ENCODE peak calls at places on chromosomes 2 and 18, in seven cellular contexts. R is IMR-90; J is sigmoid colon; O is A549; F is lung; T is effector memory CD4-positive, alpha-beta T cell; V is Caco-2. Z is an unnamed sample.

GRCh38 chr2:8600456-8600855 is 81.4 kb upstream of the ID2 start:
- DNase-seq in V (no peak), T (no peak), F (no peak), O (no peak), R (no peak), J (no peak), Z (no peak)

GRCh38 chr2:224982226-224982625 is 60.0 kb downstream of the DOCK10 start:
- DNase-seq in R (no peak), F (no peak), T (no peak), O (no peak), V (no peak), J (no peak), Z (no peak)

GRCh38 chr2:173963323-173963816 is 1.8 kb downstream of the SP3 start:
- DNase-seq in O (peak), F (peak), V (peak), T (peak), J (peak), R (peak), Z (no peak)

GRCh38 chr2:218663901-218664300 is 4.4 kb downstream of the BCS1L start:
- DNase-seq in F (no peak), O (no peak), T (no peak), J (peak), R (no peak), V (no peak), Z (no peak)

GRCh38 chr2:112541315-112542122 is 746 bp upstream of the POLR1B start:
- DNase-seq in R (peak), T (no peak), F (peak), O (peak), J (peak), V (peak), Z (no peak)

GRCh38 chr18:76518543-76519155 is 23.6 kb upstream of the ZNF516 start:
- DNase-seq in F (no peak), R (peak), T (no peak), J (no peak), V (no peak), O (no peak), Z (no peak)

GRCh38 chr2:64654993-64655666 is 1.4 kb upstream of the SERTAD2 start:
- DNase-seq in F (no peak), R (no peak), T (no peak), V (no peak), O (peak), J (no peak), Z (no peak)

GRCh38 chr2:130186391-130186790 is 4.3 kb downstream of the MZT2B start:
- DNase-seq in V (no peak), R (no peak), T (no peak), F (no peak), J (no peak), O (no peak), Z (no peak)

GRCh38 chr2:223051580-223052375 is at the start of gene KCNE4:
- DNase-seq in O (no peak), F (no peak), J (peak), V (no peak), R (peak), T (no peak), Z (no peak)

GRCh38 chr18:42915240-42915791 is 200.2 kb downstream of the RIT2 start:
- DNase-seq in R (no peak), J (no peak), V (no peak), T (no peak), F (no peak), O (no peak), Z (peak)

GRCh38 chr18:63319383-63320040 is at the start of gene BCL2:
- DNase-seq in T (no peak), V (no peak), J (peak), O (peak), R (peak), F (peak), Z (no peak)
- H3K4me3 ChIP-seq in T (peak), V (peak), J (peak), O (peak), R (peak), F (peak), Z (peak)

GRCh38 chr18:45166341-45167108 is 448.8 kb upstream of the SLC14A2 start:
- DNase-seq in T (no peak), V (no peak), O (peak), F (no peak), R (peak), J (no peak), Z (no peak)
- H3K4me3 ChIP-seq in T (no peak), V (no peak), O (no peak), F (no peak), R (no peak), J (no peak), Z (no peak)

DNA sequence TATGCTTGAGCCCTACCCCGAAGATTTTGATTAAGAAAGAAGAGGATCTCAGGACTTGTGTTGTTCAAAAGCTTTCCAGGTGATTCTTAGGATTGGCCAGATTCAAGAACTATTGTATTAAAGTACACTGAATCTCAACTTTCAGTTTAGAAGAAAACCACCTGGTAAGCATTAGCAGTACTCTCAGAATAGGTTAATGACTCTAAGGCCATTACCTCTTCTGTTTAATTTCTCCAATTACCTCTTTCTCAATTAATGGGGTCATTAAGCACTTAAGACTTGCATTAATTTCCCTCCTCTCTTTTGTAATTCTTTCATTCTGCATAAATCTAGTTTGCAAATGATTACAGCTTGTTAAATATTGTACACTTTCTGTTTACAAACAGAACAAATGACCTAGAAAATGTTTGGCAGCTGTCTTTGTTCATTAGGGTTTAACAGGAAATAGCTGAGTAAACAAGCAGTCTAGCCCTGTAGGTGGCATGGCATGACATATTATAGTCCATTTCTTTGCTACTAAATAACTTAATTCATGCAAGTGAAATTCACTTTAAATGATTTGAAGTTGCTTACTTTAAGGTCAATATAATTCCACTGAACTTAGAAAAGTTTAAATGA is 20.4 kb upstream of the TDRD15 start:
- DNase-seq in F (no peak), V (no peak), R (no peak), J (no peak), T (no peak), O (no peak), Z (no peak)
- H3K4me3 ChIP-seq in F (no peak), V (no peak), R (no peak), J (no peak), T (no peak), O (no peak), Z (no peak)

GRCh38 chr2:106581276-106581675 is 94.1 kb downstream of the CD8B2 start:
- DNase-seq in T (no peak), R (no peak), V (no peak), J (no peak), F (no peak), O (no peak), Z (no peak)
- H3K4me3 ChIP-seq in T (no peak), R (no peak), V (no peak), J (no peak), F (no peak), O (no peak), Z (no peak)

GRCh38 chr18:79869591-79870368 is 72.0 kb downstream of the KCNG2 start:
- DNase-seq in F (no peak), V (no peak), T (no peak), O (no peak), R (no peak), J (no peak), Z (no peak)
- H3K4me3 ChIP-seq in F (no peak), V (no peak), T (no peak), O (no peak), R (no peak), J (no peak), Z (no peak)

Z was measured in epithelial cell of proximal tubule.